ENCODE peak calls at places on chromosomes 7 and 10, in six cellular contexts. One of them, this sample, is unnamed.

GRCh38 chr7:22110881-22111280 is 165.2 kb upstream of the CDCA7L start:
- DNase-seq in epithelial cell of esophagus: no peak
- DNase-seq in spleen: no peak
- DNase-seq in HFFc6: no peak
- DNase-seq in tibial nerve: no peak
- DNase-seq in A549: no peak
- DNase-seq in this sample: no peak

GRCh38 chr7:74320645-74321178 is 31.5 kb downstream of the CLIP2 start:
- DNase-seq in A549: no peak
- DNase-seq in epithelial cell of esophagus: no peak
- DNase-seq in spleen: no peak
- DNase-seq in tibial nerve: no peak
- DNase-seq in HFFc6: no peak
- DNase-seq in this sample: no peak

GRCh38 chr7:73678862-73679261 is 4.4 kb downstream of the DNAJC30 start:
- DNase-seq in tibial nerve: no peak
- DNase-seq in spleen: no peak
- DNase-seq in A549: no peak
- DNase-seq in HFFc6: no peak
- DNase-seq in epithelial cell of esophagus: no peak
- DNase-seq in this sample: no peak

GRCh38 chr7:77858278-77858677 is 59.7 kb downstream of the PHTF2 start:
- DNase-seq in spleen: no peak
- DNase-seq in HFFc6: no peak
- DNase-seq in A549: no peak
- DNase-seq in epithelial cell of esophagus: no peak
- DNase-seq in tibial nerve: no peak
- DNase-seq in this sample: no peak

GRCh38 chr7:19798986-19799385 is 25.6 kb upstream of the TMEM196 start:
- DNase-seq in HFFc6: no peak
- DNase-seq in epithelial cell of esophagus: peak; percentile 34
- DNase-seq in tibial nerve: no peak
- DNase-seq in A549: no peak
- DNase-seq in spleen: no peak
- DNase-seq in this sample: no peak

GRCh38 chr7:20383351-20383750 is 52.7 kb downstream of the ITGB8 start:
- DNase-seq in A549: no peak
- DNase-seq in epithelial cell of esophagus: no peak
- DNase-seq in tibial nerve: no peak
- DNase-seq in HFFc6: no peak
- DNase-seq in spleen: no peak
- DNase-seq in this sample: no peak

GRCh38 chr7:140915948-140916555 is 8.7 kb downstream of the BRAF start:
- DNase-seq in spleen: no peak
- DNase-seq in HFFc6: no peak
- DNase-seq in tibial nerve: no peak
- DNase-seq in A549: no peak
- DNase-seq in epithelial cell of esophagus: no peak
- DNase-seq in this sample: no peak

GRCh38 chr10:76082956-76083355 is 651.5 kb downstream of the LRMDA start:
- DNase-seq in spleen: no peak
- DNase-seq in HFFc6: peak; percentile 19
- DNase-seq in epithelial cell of esophagus: peak; percentile 67
- DNase-seq in tibial nerve: no peak
- DNase-seq in A549: peak; percentile 24
- DNase-seq in this sample: no peak

GRCh38 chr7:8442814-8443304 is 9.4 kb downstream of the NXPH1 start:
- DNase-seq in A549: no peak
- DNase-seq in epithelial cell of esophagus: peak; percentile 50
- DNase-seq in tibial nerve: no peak
- DNase-seq in spleen: peak; percentile 75
- DNase-seq in HFFc6: no peak
- DNase-seq in this sample: peak; percentile 27

GRCh38 chr7:87398441-87398840 is 53.0 kb downstream of the CROT start:
- DNase-seq in epithelial cell of esophagus: peak; percentile 91
- DNase-seq in spleen: no peak
- DNase-seq in A549: no peak
- DNase-seq in HFFc6: peak; percentile 69
- DNase-seq in tibial nerve: no peak
- DNase-seq in this sample: peak; percentile 68

GRCh38 chr7:50826371-50827172 is 43.9 kb upstream of the GRB10 start:
- DNase-seq in tibial nerve: no peak
- DNase-seq in HFFc6: peak; percentile 87
- DNase-seq in spleen: no peak
- DNase-seq in epithelial cell of esophagus: peak; percentile 90
- DNase-seq in A549: peak; percentile 47
- DNase-seq in this sample: peak; percentile 78

GRCh38 chr7:142391191-142391992 is 133.5 kb upstream of the PRSS58 start:
- DNase-seq in spleen: no peak
- DNase-seq in HFFc6: no peak
- DNase-seq in A549: no peak
- DNase-seq in epithelial cell of esophagus: no peak
- DNase-seq in tibial nerve: no peak
- DNase-seq in this sample: no peak

GRCh38 chr7:148625342-148625741 is 34.8 kb downstream of the C7orf33 start:
- DNase-seq in A549: no peak
- DNase-seq in tibial nerve: no peak
- DNase-seq in epithelial cell of esophagus: no peak
- DNase-seq in spleen: no peak
- DNase-seq in HFFc6: no peak
- DNase-seq in this sample: no peak

GRCh38 chr10:21364196-21365114 is 161.0 kb downstream of the SKIDA1 start:
- DNase-seq in A549: peak; percentile 89
- DNase-seq in HFFc6: peak; percentile 88
- DNase-seq in epithelial cell of esophagus: peak; percentile 93
- DNase-seq in tibial nerve: no peak
- DNase-seq in spleen: no peak
- DNase-seq in this sample: peak; percentile 82

GRCh38 chr10:110355181-110355831 is 50.6 kb upstream of the SMNDC1 start:
- DNase-seq in A549: no peak
- DNase-seq in tibial nerve: no peak
- DNase-seq in spleen: peak; percentile 83
- DNase-seq in HFFc6: no peak
- DNase-seq in epithelial cell of esophagus: no peak
- DNase-seq in this sample: no peak

GRCh38 chr10:132614431-132615341 is 77.1 kb downstream of the INPP5A start:
- DNase-seq in epithelial cell of esophagus: no peak
- DNase-seq in A549: no peak
- DNase-seq in HFFc6: no peak
- DNase-seq in tibial nerve: no peak
- DNase-seq in spleen: peak; percentile 59
- DNase-seq in this sample: no peak

GRCh38 chr10:92240289-92241157 is 50.4 kb downstream of the CPEB3 start:
- DNase-seq in tibial nerve: peak; percentile 70
- DNase-seq in A549: peak; percentile 76
- DNase-seq in HFFc6: peak; percentile 57
- DNase-seq in epithelial cell of esophagus: peak; percentile 71
- DNase-seq in spleen: peak; percentile 75
- DNase-seq in this sample: peak; percentile 73

GRCh38 chr7:139118803-139119485 is 9.4 kb upstream of the ZC3HAV1 start:
- DNase-seq in epithelial cell of esophagus: no peak
- DNase-seq in A549: no peak
- DNase-seq in tibial nerve: no peak
- DNase-seq in HFFc6: no peak
- DNase-seq in spleen: peak; percentile 85
- DNase-seq in this sample: no peak

DNA sequence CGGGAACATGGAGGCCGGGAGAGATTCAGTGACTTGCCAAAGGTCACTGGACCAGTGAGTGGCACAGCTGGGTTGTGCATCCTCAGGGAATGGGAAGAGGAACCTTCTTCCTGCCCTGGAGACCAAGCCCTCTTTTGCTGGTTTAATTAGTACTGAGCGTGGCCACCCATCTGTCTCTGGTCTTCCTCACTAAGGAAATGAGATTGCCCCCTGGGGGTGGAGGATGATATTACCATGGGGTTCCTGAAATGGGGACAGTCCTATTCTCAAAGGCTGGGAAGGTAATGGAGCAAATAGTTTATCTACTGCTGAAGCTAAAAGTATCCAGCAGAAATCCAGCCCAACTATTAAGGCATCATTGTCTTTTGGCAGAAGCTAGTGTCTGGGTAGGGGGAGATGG is 98.6 kb upstream of the FGFR2 start:
- DNase-seq in HFFc6: no peak
- DNase-seq in tibial nerve: no peak
- DNase-seq in spleen: no peak
- DNase-seq in A549: peak; percentile 18
- DNase-seq in epithelial cell of esophagus: peak; percentile 26
- DNase-seq in this sample: no peak
- TF ChIP-seq CTCF in HFFc6: peak; percentile 72
- TF ChIP-seq CTCF in tibial nerve: no peak
- TF ChIP-seq CTCF in spleen: peak; percentile 35
- TF ChIP-seq CTCF in A549: no peak
- TF ChIP-seq CTCF in epithelial cell of esophagus: peak; percentile 43
- TF ChIP-seq CTCF in this sample: no peak

GRCh38 chr10:46227571-46228075 is 59.2 kb upstream of the ANTXRL start:
- DNase-seq in HFFc6: no peak
- DNase-seq in spleen: peak; percentile 58
- DNase-seq in A549: no peak
- DNase-seq in tibial nerve: no peak
- DNase-seq in epithelial cell of esophagus: no peak
- DNase-seq in this sample: no peak

GRCh38 chr10:46228076-46229071 is 58.4 kb upstream of the ANTXRL start:
- DNase-seq in spleen: peak; percentile 86
- DNase-seq in epithelial cell of esophagus: peak; percentile 77
- DNase-seq in tibial nerve: peak; percentile 77
- DNase-seq in A549: peak; percentile 89
- DNase-seq in HFFc6: peak; percentile 71
- DNase-seq in this sample: peak; percentile 77

GRCh38 chr10:46231087-46231486 is 55.7 kb upstream of the ANTXRL start:
- DNase-seq in spleen: peak; percentile 42
- DNase-seq in HFFc6: no peak
- DNase-seq in epithelial cell of esophagus: no peak
- DNase-seq in tibial nerve: no peak
- DNase-seq in A549: no peak
- DNase-seq in this sample: no peak

GRCh38 chr10:46230615-46231014 is 56.2 kb upstream of the ANTXRL start:
- DNase-seq in A549: no peak
- DNase-seq in tibial nerve: no peak
- DNase-seq in epithelial cell of esophagus: no peak
- DNase-seq in spleen: no peak
- DNase-seq in HFFc6: no peak
- DNase-seq in this sample: no peak

GRCh38 chr10:46229144-46229563 is 57.6 kb upstream of the ANTXRL start:
- DNase-seq in spleen: peak; percentile 39
- DNase-seq in tibial nerve: no peak
- DNase-seq in A549: peak; percentile 64
- DNase-seq in epithelial cell of esophagus: no peak
- DNase-seq in HFFc6: no peak
- DNase-seq in this sample: no peak
- TF ChIP-seq CTCF in spleen: peak; percentile 61
- TF ChIP-seq CTCF in tibial nerve: peak; percentile 42
- TF ChIP-seq CTCF in A549: peak; percentile 59
- TF ChIP-seq CTCF in epithelial cell of esophagus: peak; percentile 62
- TF ChIP-seq CTCF in HFFc6: peak; percentile 82
- TF ChIP-seq CTCF in this sample: no peak

GRCh38 chr10:88813200-88813599 is 10.7 kb downstream of the LIPM start:
- DNase-seq in tibial nerve: no peak
- DNase-seq in epithelial cell of esophagus: no peak
- DNase-seq in A549: no peak
- DNase-seq in HFFc6: no peak
- DNase-seq in spleen: no peak
- DNase-seq in this sample: no peak

DNA sequence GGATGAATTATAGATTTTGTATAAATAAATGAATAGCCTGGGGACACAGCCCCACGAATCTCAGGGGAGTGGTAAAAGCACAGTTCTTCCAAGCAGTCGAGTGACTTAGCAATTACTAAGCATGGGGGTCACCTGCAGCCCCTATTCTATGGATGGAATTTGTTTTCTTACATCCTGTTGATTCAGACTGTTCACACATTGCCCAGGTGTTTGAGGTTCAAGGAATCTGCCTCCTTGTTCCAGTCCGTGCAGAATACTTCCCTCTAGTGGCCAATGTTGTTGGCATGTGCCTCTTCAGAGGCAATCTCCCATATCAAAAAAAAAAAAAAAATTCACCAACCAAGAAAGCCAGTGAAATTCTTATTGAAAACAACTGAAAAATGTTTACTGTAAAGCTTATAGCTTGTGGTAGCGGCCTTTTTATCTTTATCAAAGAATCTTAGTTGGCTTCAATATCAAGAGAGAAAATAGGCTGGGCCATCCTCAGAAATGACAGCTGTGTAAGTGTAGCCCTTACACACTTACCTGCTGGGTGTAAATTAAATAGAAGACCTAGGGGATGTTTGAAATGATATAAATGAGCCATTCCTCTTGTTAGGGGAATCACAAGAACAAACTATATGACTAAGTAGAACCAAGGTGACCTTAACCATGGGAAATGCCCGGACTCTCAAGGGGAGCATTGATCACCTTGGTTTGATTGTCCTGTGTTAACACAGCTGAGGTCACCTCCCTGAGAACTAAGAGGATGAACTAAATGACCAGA is 7.8 kb downstream of the LIPM start:
- DNase-seq in tibial nerve: peak; percentile 32
- DNase-seq in epithelial cell of esophagus: peak; percentile 84
- DNase-seq in spleen: no peak
- DNase-seq in A549: peak; percentile 31
- DNase-seq in HFFc6: peak; percentile 63
- DNase-seq in this sample: peak; percentile 63
- TF ChIP-seq CTCF in tibial nerve: peak; percentile 60
- TF ChIP-seq CTCF in epithelial cell of esophagus: peak; percentile 94
- TF ChIP-seq CTCF in spleen: peak; percentile 79
- TF ChIP-seq CTCF in A549: peak; percentile 81
- TF ChIP-seq CTCF in HFFc6: peak; percentile 93
- TF ChIP-seq CTCF in this sample: peak; percentile 77

GRCh38 chr7:30743371-30744074 is 8.4 kb upstream of the INMT start:
- DNase-seq in spleen: no peak
- DNase-seq in A549: no peak
- DNase-seq in epithelial cell of esophagus: peak; percentile 26
- DNase-seq in HFFc6: peak; percentile 20
- DNase-seq in tibial nerve: no peak
- DNase-seq in this sample: peak; percentile 34
- TF ChIP-seq CTCF in spleen: no peak
- TF ChIP-seq CTCF in A549: no peak
- TF ChIP-seq CTCF in epithelial cell of esophagus: no peak
- TF ChIP-seq CTCF in HFFc6: peak; percentile 41
- TF ChIP-seq CTCF in tibial nerve: no peak
- TF ChIP-seq CTCF in this sample: no peak

GRCh38 chr7:95899919-95900513 is 127.7 kb downstream of the DYNC1I1 start:
- DNase-seq in A549: no peak
- DNase-seq in epithelial cell of esophagus: no peak
- DNase-seq in tibial nerve: no peak
- DNase-seq in spleen: no peak
- DNase-seq in HFFc6: no peak
- DNase-seq in this sample: no peak
- TF ChIP-seq CTCF in A549: no peak
- TF ChIP-seq CTCF in epithelial cell of esophagus: no peak
- TF ChIP-seq CTCF in tibial nerve: no peak
- TF ChIP-seq CTCF in spleen: no peak
- TF ChIP-seq CTCF in HFFc6: no peak
- TF ChIP-seq CTCF in this sample: no peak